ENCODE peak calls at places on chromosomes 4 and X, in seven cellular contexts. X is stimulated activated CD8-positive, alpha-beta memory T cell treated with anti-CD3 and anti-CD28 coated beads, Interleukin-15, amount 100 ng/mL, for 4 hours; C is COR-L47; M is AG04449; H is endodermal cell; Y is M059J; O is ascending aorta. K is an unnamed sample.

GRCh38 chrX:113274345-113274744 is 433.7 kb upstream of the AMOT start:
- DNase-seq in C (no peak), X (no peak), O (no peak), H (no peak), Y (peak; percentile 20), M (no peak), K (no peak)

GRCh38 chrX:45843518-45843917 is 642.8 kb upstream of the DIPK2B start:
- DNase-seq in Y (peak; percentile 49), X (no peak), C (no peak), H (no peak), M (no peak), O (no peak), K (no peak)

GRCh38 chrX:37812110-37812509 is 32.3 kb downstream of the CYBB start:
- DNase-seq in M (no peak), O (no peak), C (no peak), Y (no peak), X (no peak), H (no peak), K (no peak)

GRCh38 chrX:45295587-45295986 is 94.9 kb upstream of the DIPK2B start:
- DNase-seq in H (no peak), M (no peak), Y (peak; percentile 89), X (no peak), O (no peak), C (no peak), K (peak; percentile 10)

GRCh38 chr4:144754562-144755410 is 108.8 kb downstream of the HHIP start:
- DNase-seq in H (peak; percentile 68), O (no peak), X (no peak), C (no peak), M (no peak), Y (peak; percentile 17), K (peak; percentile 29)

GRCh38 chr4:156523991-156524390 is 447.6 kb downstream of the PDGFC start:
- DNase-seq in H (no peak), X (no peak), M (no peak), O (no peak), C (no peak), Y (no peak), K (peak; percentile 47)

GRCh38 chrX:39969099-39969825 is 128.5 kb downstream of the BCOR start:
- DNase-seq in Y (peak; percentile 36), X (no peak), C (peak; percentile 63), H (peak; percentile 88), M (no peak), O (no peak), K (no peak)

GRCh38 chr4:21765810-21766407 is 182.7 kb downstream of the KCNIP4 start:
- DNase-seq in M (no peak), H (peak; percentile 90), C (peak; percentile 51), O (no peak), Y (peak; percentile 67), X (no peak), K (peak; percentile 59)

GRCh38 chrX:114584434-114584943 is 603 bp downstream of the HTR2C start:
- DNase-seq in O (no peak), C (no peak), Y (no peak), H (peak; percentile 86), M (no peak), X (no peak), K (no peak)

GRCh38 chr4:129179276-129179675 is 83.3 kb downstream of the C4orf33 start:
- DNase-seq in O (no peak), C (no peak), H (no peak), M (no peak), X (no peak), Y (no peak), K (no peak)